ENCODE peak calls at places on chromosome 7, in six cellular contexts. F is hepatic stellate cell; Y is HS-27A; D is GM04504; X is iris pigment epithelial cell; Z is naive thymus-derived CD8-positive, alpha-beta T cell. A is an unnamed sample.

GRCh38 chr7:99143853-99144672 is at the start of gene SMURF1:
- DNase-seq in X (peak; percentile 66), F (peak; percentile 62), D (peak; percentile 28), Y (no peak), Z (peak; percentile 45), A (peak; percentile 32)

GRCh38 chr7:80428161-80429054 is 83.5 kb downstream of the GNAT3 start:
- DNase-seq in D (peak; percentile 47), F (peak; percentile 22), Y (no peak), Z (no peak), X (peak; percentile 80), A (peak; percentile 78)

GRCh38 chr7:46208635-46209525 is 287.8 kb upstream of the IGFBP3 start:
- DNase-seq in X (no peak), Z (no peak), Y (no peak), D (no peak), F (no peak), A (no peak)

GRCh38 chr7:73703985-73704639 is 15.4 kb downstream of the STX1A start:
- DNase-seq in Z (peak; percentile 21), Y (no peak), F (peak; percentile 60), X (peak; percentile 69), D (no peak), A (peak; percentile 52)

GRCh38 chr7:146146866-146147265 is 30.3 kb downstream of the CNTNAP2 start:
- DNase-seq in Z (no peak), Y (no peak), F (no peak), D (no peak), X (peak; percentile 72), A (no peak)

GRCh38 chr7:33591481-33591880 is 313.9 kb upstream of the BMPER start:
- DNase-seq in X (peak; percentile 23), D (no peak), Y (no peak), F (no peak), Z (no peak), A (peak; percentile 20)

GRCh38 chr7:144489504-144489903 is 86.0 kb upstream of the NOBOX start:
- DNase-seq in Z (no peak), F (no peak), Y (no peak), D (no peak), X (no peak), A (no peak)

GRCh38 chr7:100720320-100720644 is at the start of gene EPO:
- DNase-seq in Y (no peak), D (no peak), Z (no peak), X (no peak), F (no peak), A (no peak)

GRCh38 chr7:124452176-124452575 is 313.4 kb downstream of the GPR37 start:
- DNase-seq in D (no peak), X (no peak), Z (no peak), Y (no peak), F (no peak), A (peak; percentile 23)

GRCh38 chr7:28989596-28989980 is 31.5 kb upstream of the TRIL start:
- DNase-seq in X (no peak), Y (no peak), F (no peak), D (no peak), Z (no peak), A (no peak)

GRCh38 chr7:106603300-106603699 is 57.7 kb downstream of the CCDC71L start:
- DNase-seq in F (no peak), D (no peak), X (no peak), Y (no peak), Z (no peak), A (no peak)

GRCh38 chr7:129530881-129531391 is 28.6 kb downstream of the SMKR1 start:
- DNase-seq in X (peak; percentile 70), Z (no peak), D (peak; percentile 62), F (peak; percentile 30), Y (peak; percentile 12), A (peak; percentile 75)

GRCh38 chr7:150403376-150404171 is 24.4 kb downstream of the ZNF775 start:
- DNase-seq in D (no peak), Y (no peak), X (no peak), F (no peak), Z (no peak), A (no peak)

GRCh38 chr7:46908770-46909169 is 673.1 kb downstream of the TNS3 start:
- DNase-seq in F (peak; percentile 49), Z (no peak), Y (peak; percentile 51), D (peak; percentile 68), X (peak; percentile 88), A (peak; percentile 87)

GRCh38 chr7:73737491-73738219 is 947 bp downstream of the ABHD11 start:
- DNase-seq in Z (no peak), D (no peak), Y (no peak), F (no peak), X (no peak), A (no peak)

GRCh38 chr7:66847879-66848810 is 72.9 kb upstream of the TMEM248 start:
- DNase-seq in Y (no peak), D (peak; percentile 15), Z (no peak), X (peak; percentile 94), F (no peak), A (peak; percentile 93)

GRCh38 chr7:142581341-142581740 is 167.9 kb upstream of the PRSS1 start:
- DNase-seq in F (no peak), X (peak; percentile 55), Z (no peak), D (no peak), Y (no peak), A (no peak)

GRCh38 chr7:92133737-92134270 is 473 bp downstream of the CYP51A1 start:
- DNase-seq in X (peak; percentile 52), D (peak; percentile 18), Y (peak; percentile 15), F (peak; percentile 53), Z (peak; percentile 44), A (peak; percentile 35)

GRCh38 chr7:103131225-103131624 is 17.7 kb downstream of the NAPEPLD start:
- DNase-seq in Z (no peak), X (no peak), Y (no peak), F (no peak), D (no peak), A (no peak)

GRCh38 chr7:155962968-155963300 is 150.7 kb upstream of the SHH start:
- DNase-seq in Z (no peak), F (no peak), Y (no peak), X (no peak), D (no peak), A (no peak)

GRCh38 chr7:156677655-156678054 is 37.1 kb downstream of the RNF32 start:
- DNase-seq in F (no peak), D (no peak), Y (no peak), Z (no peak), X (no peak), A (no peak)

GRCh38 chr7:70028620-70029019 is 430.3 kb downstream of the AUTS2 start:
- DNase-seq in D (no peak), F (no peak), X (no peak), Z (no peak), Y (no peak), A (no peak)

GRCh38 chr7:26369519-26370385 is 78.1 kb downstream of the SNX10 start:
- DNase-seq in Y (peak; percentile 26), Z (no peak), F (peak; percentile 27), X (peak; percentile 33), D (peak; percentile 26), A (peak; percentile 14)

GRCh38 chr7:120988591-120989299 is at the start of gene CPED1:
- DNase-seq in Y (no peak), X (peak; percentile 79), D (no peak), Z (peak; percentile 3), F (peak; percentile 58), A (peak; percentile 78)

GRCh38 chr7:73688288-73688687 is 4.9 kb downstream of the BUD23 start:
- DNase-seq in D (no peak), X (no peak), Y (no peak), Z (no peak), F (no peak), A (no peak)

GRCh38 chr7:102444961-102445673 is 11.7 kb downstream of the ORAI2 start:
- DNase-seq in F (no peak), D (no peak), Y (no peak), X (no peak), Z (no peak), A (no peak)

GRCh38 chr7:3579638-3580219 is 278.7 kb downstream of the SDK1 start:
- DNase-seq in X (no peak), D (no peak), F (no peak), Z (no peak), Y (no peak), A (no peak)

GRCh38 chr7:1397491-1398327 is 61.6 kb downstream of the MICALL2 start:
- DNase-seq in Z (no peak), Y (no peak), X (peak; percentile 55), F (no peak), D (peak; percentile 23), A (peak; percentile 62)